ENCODE peak calls at places on chromosomes 4 and X, in four cellular contexts. P is fibroblast of the aortic adventitia, X is HT1080, V is upper lobe of right lung. R is an unnamed sample.

GRCh38 chr4:64715741-64716140 is 306.5 kb upstream of the TECRL start:
- DNase-seq in P (no peak), X (no peak), V (no peak), R (no peak)

GRCh38 chr4:96241819-96242218 is 401.9 kb downstream of the PDHA2 start:
- DNase-seq in P (no peak), X (no peak), V (no peak), R (no peak)

GRCh38 chrX:41027388-41027787 is 57.9 kb upstream of the USP9X start:
- DNase-seq in P (peak), X (no peak), V (no peak), R (peak)

GRCh38 chr4:158581161-158581560 is 59.5 kb downstream of the RXFP1 start:
- DNase-seq in P (peak), X (no peak), V (no peak), R (no peak)

GRCh38 chr4:161841759-161842158 is 322.0 kb downstream of the FSTL5 start:
- DNase-seq in P (no peak), X (no peak), V (no peak), R (no peak)

GRCh38 chr4:48081196-48081595 is 52.9 kb downstream of the TXK start:
- DNase-seq in P (peak), X (no peak), V (no peak), R (no peak)

GRCh38 chrX:76279007-76279406 is 106.1 kb downstream of the PBDC1 start:
- DNase-seq in P (peak), X (peak), V (no peak), R (peak)

GRCh38 chr4:104868942-104869341 is 277.7 kb upstream of the TET2 start:
- DNase-seq in P (no peak), X (no peak), V (no peak), R (no peak)

GRCh38 chr4:87734936-87735335 is 64.4 kb upstream of the IBSP start:
- DNase-seq in P (no peak), X (peak), V (no peak), R (no peak)

GRCh38 chr4:80112236-80112635 is 39.2 kb upstream of the ANTXR2 start:
- DNase-seq in P (peak), X (no peak), V (no peak), R (no peak)

GRCh38 chr4:109739547-109739946 is 9.7 kb upstream of the PLA2G12A start:
- DNase-seq in P (peak), X (peak), V (no peak), R (no peak)

GRCh38 chr4:41146716-41147506 is 67.4 kb downstream of the APBB2 start:
- DNase-seq in P (peak), X (no peak), V (no peak), R (peak)

GRCh38 chrX:106404512-106404911 is 207.3 kb upstream of the RADX start:
- DNase-seq in P (no peak), X (no peak), V (no peak), R (no peak)

GRCh38 chrX:96182366-96182765 is 502.3 kb upstream of the DIAPH2 start:
- DNase-seq in P (peak), X (peak), V (no peak), R (no peak)

GRCh38 chr4:41454393-41454792 is 83.6 kb upstream of the LIMCH1 start:
- DNase-seq in P (peak), X (no peak), V (no peak), R (peak)

GRCh38 chr4:168177546-168178149 is 85.3 kb downstream of the ANXA10 start:
- DNase-seq in P (no peak), X (no peak), V (no peak), R (no peak)